ENCODE peak calls at places on chromosome 12, in four cellular contexts. M, E, S and Y are unnamed samples.

GRCh38 chr12:56590237-56590830 is 39.8 kb downstream of the BAZ2A start:
- DNase-seq in M (peak), E (no peak), S (peak), Y (peak)

GRCh38 chr12:130872179-130873096 is 572 bp downstream of the RAN start:
- DNase-seq in E (no peak), S (peak), M (peak), Y (no peak)

GRCh38 chr12:96514328-96514727 is 25.0 kb downstream of the CFAP54 start:
- DNase-seq in S (no peak), M (no peak), E (peak), Y (no peak)

GRCh38 chr12:68159681-68160304 is at the start of gene IFNG:
- DNase-seq in M (no peak), E (peak), S (no peak), Y (no peak)

GRCh38 chr12:40015360-40015759 is 90.5 kb downstream of the SLC2A13 start:
- DNase-seq in M (peak), S (no peak), E (no peak), Y (no peak)

GRCh38 chr12:4169522-4169921 is 104.0 kb upstream of the CCND2 start:
- DNase-seq in E (no peak), S (no peak), M (no peak), Y (no peak)

GRCh38 chr12:56461235-56462159 is 6.9 kb upstream of the SPRYD4 start:
- DNase-seq in S (no peak), M (no peak), E (no peak), Y (peak)

GRCh38 chr12:10170199-10170598 is 1.7 kb downstream of the OLR1 start:
- DNase-seq in E (no peak), S (no peak), M (peak), Y (no peak)

GRCh38 chr12:101209319-101210302 is at the start of gene SLC5A8:
- DNase-seq in M (no peak), E (no peak), S (no peak), Y (no peak)

GRCh38 chr12:18446245-18446644 is 184.9 kb downstream of the PIK3C2G start:
- DNase-seq in E (no peak), M (no peak), S (peak), Y (no peak)

GRCh38 chr12:40325349-40325960 is 100.7 kb downstream of the LRRK2 start:
- DNase-seq in E (no peak), M (peak), S (peak), Y (peak)

GRCh38 chr12:69502342-69503081 is 32.3 kb downstream of the FRS2 start:
- DNase-seq in E (no peak), S (no peak), M (peak), Y (no peak)

GRCh38 chr12:20370001-20370381 is 1.7 kb downstream of the PDE3A start:
- DNase-seq in E (no peak), M (peak), S (no peak), Y (no peak)

GRCh38 chr12:3442397-3442796 is 48.6 kb upstream of the PRMT8 start:
- DNase-seq in E (no peak), S (no peak), M (no peak), Y (no peak)

GRCh38 chr12:120820885-120821510 is 83.2 kb downstream of the SPPL3 start:
- DNase-seq in M (no peak), E (no peak), S (no peak), Y (no peak)

GRCh38 chr12:128786741-128787391 is 36.9 kb downstream of the SLC15A4 start:
- DNase-seq in M (no peak), E (no peak), S (no peak), Y (no peak)

GRCh38 chr12:52907092-52907810 is 2.4 kb upstream of the KRT8 start:
- DNase-seq in S (peak), E (no peak), M (peak), Y (peak)

GRCh38 chr12:21656931-21657335 is 709 bp downstream of the LDHB start:
- DNase-seq in S (peak), E (no peak), M (peak), Y (no peak)

GRCh38 chr12:87425942-87426554 is 603.2 kb downstream of the C12orf50 start:
- DNase-seq in E (no peak), M (peak), S (no peak), Y (no peak)

GRCh38 chr12:87428701-87429277 is 600.4 kb downstream of the C12orf50 start:
- DNase-seq in S (no peak), M (no peak), E (no peak), Y (no peak)

GRCh38 chr12:87430444-87430843 is 598.8 kb downstream of the C12orf50 start:
- DNase-seq in E (no peak), S (no peak), M (no peak), Y (no peak)

DNA sequence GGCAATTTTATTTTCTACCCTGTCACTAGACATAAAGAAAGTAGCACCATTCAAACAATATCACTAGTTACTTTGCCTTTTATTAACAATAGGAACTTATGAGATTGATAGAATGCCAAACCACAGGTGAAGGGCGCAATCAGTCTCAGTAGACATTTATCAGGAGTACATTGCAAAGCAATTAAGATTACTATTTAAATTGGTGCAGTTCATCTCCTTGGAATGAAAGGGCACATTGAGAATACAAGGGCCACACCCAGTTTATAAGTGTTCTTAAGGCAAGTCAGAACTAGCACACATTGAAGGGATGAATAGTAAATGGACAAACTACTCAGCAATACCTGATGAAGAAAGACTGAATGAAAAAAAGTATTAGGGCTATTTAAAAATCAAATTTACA is 601.4 kb downstream of the C12orf50 start:
- DNase-seq in E (no peak), S (no peak), M (no peak), Y (no peak)
- TF ChIP-seq BHLHE40 in E (no peak), S (no peak), M (no peak), Y (no peak)

GRCh38 chr12:54879132-54879531 is 24.8 kb downstream of the MUCL1 start:
- DNase-seq in E (no peak), S (no peak), M (no peak), Y (no peak)
- TF ChIP-seq JUNB in E (no peak), S (peak), M (no peak), Y (no peak)

GRCh38 chr12:65648461-65648860 is 175.8 kb upstream of the HMGA2 start:
- DNase-seq in S (no peak), E (no peak), M (no peak), Y (no peak)

GRCh38 chr12:65647074-65647473 is 177.2 kb upstream of the HMGA2 start:
- DNase-seq in S (no peak), E (no peak), M (no peak), Y (no peak)

GRCh38 chr12:65643595-65644386 is 180.5 kb upstream of the HMGA2 start:
- DNase-seq in S (no peak), M (peak), E (no peak), Y (no peak)

GRCh38 chr12:65649126-65649525 is 175.2 kb upstream of the HMGA2 start:
- DNase-seq in M (peak), E (no peak), S (no peak), Y (no peak)

DNA sequence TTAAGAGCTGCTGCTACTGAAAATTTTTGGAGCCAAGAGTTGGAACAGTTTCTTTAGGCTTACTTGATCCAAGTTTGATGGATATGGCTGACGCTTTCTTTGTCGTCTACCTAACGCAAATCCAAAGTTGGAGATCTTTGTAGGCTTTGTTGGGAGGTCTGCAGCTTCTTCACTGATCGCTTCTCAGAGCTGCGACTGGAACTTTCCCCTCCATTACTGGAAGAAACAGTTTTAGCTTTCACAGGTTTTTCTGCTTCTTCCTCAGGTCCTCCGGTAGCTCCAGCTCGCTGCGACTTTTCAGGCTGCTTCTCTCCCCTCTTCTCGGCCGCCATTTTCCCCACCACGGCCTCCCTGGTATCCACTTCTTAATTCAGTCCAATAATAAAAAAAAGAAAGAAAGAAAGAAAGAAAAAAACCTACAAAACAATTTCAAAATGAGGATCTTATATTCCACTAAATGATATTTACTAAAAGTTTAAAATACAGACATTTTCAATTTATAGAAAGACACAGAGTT is 178.1 kb upstream of the HMGA2 start:
- DNase-seq in E (no peak), M (no peak), S (no peak), Y (no peak)
- TF ChIP-seq BHLHE40 in E (no peak), M (no peak), S (no peak), Y (no peak)

GRCh38 chr12:6958609-6959375 is 7.6 kb downstream of the PTPN6 start:
- DNase-seq in E (no peak), S (no peak), M (no peak), Y (no peak)
- TF ChIP-seq JUNB in E (peak), S (no peak), M (no peak), Y (no peak)

GRCh38 chr12:106739815-106740552 is 34.5 kb upstream of the RIC8B start:
- DNase-seq in S (peak), M (no peak), E (no peak), Y (no peak)
- TF ChIP-seq BHLHE40 in S (no peak), M (no peak), E (no peak), Y (no peak)

GRCh38 chr12:105696-106095 is 39.1 kb downstream of the IQSEC3 start:
- DNase-seq in S (no peak), E (no peak), M (no peak), Y (no peak)
- TF ChIP-seq JUNB in S (no peak), E (no peak), M (no peak), Y (no peak)

GRCh38 chr12:108379761-108380160 is 40.6 kb upstream of the CMKLR1 start:
- DNase-seq in E (no peak), M (no peak), S (no peak), Y (no peak)

GRCh38 chr12:108377260-108377659 is 38.1 kb upstream of the CMKLR1 start:
- DNase-seq in S (no peak), E (no peak), M (no peak), Y (no peak)

GRCh38 chr12:108374596-108375320 is 35.6 kb upstream of the CMKLR1 start:
- DNase-seq in S (no peak), E (no peak), M (no peak), Y (no peak)

GRCh38 chr12:108373111-108373510 is 34.0 kb upstream of the CMKLR1 start:
- DNase-seq in M (no peak), E (no peak), S (no peak), Y (no peak)

GRCh38 chr12:108375986-108376663 is 37.0 kb upstream of the CMKLR1 start:
- DNase-seq in E (no peak), M (no peak), S (no peak), Y (no peak)
- TF ChIP-seq BHLHE40 in E (no peak), M (no peak), S (no peak), Y (no peak)